ENCODE peak calls at places on chromosomes 2 and 18, in five cellular contexts. J is erythroblast, E is keratinocyte, Y is GM12865, M is AG20443. S is an unnamed sample.

GRCh38 chr18:24112874-24113615 is 25.8 kb upstream of the CABYR start:
- DNase-seq in J (no peak), Y (no peak), E (peak; percentile 19), M (peak; percentile 28), S (no peak)

GRCh38 chr18:31386683-31387082 is 10.1 kb downstream of the DSG4 start:
- DNase-seq in M (no peak), Y (peak; percentile 9), E (no peak), J (no peak), S (no peak)

GRCh38 chr2:17430326-17430725 is 87.9 kb downstream of the RAD51AP2 start:
- DNase-seq in M (no peak), Y (no peak), E (no peak), J (no peak), S (no peak)

GRCh38 chr2:99615247-99615771 is 125.5 kb upstream of the REV1 start:
- DNase-seq in J (no peak), E (no peak), M (no peak), Y (no peak), S (no peak)

GRCh38 chr18:41761329-41762028 is 193.6 kb upstream of the PIK3C3 start:
- DNase-seq in Y (no peak), J (no peak), E (no peak), M (peak; percentile 80), S (no peak)

GRCh38 chr2:7915302-7916200 is 766.3 kb upstream of the ID2 start:
- DNase-seq in E (no peak), Y (no peak), J (no peak), M (peak; percentile 59), S (no peak)

GRCh38 chr2:19352946-19353720 is 5.3 kb downstream of the OSR1 start:
- DNase-seq in Y (no peak), M (no peak), E (no peak), J (no peak), S (peak; percentile 65)

GRCh38 chr2:231469568-231469920 is 5.3 kb upstream of the NCL start:
- DNase-seq in Y (no peak), E (no peak), J (peak; percentile 45), M (no peak), S (no peak)

GRCh38 chr2:233486778-233487552 is 79.6 kb downstream of the USP40 start:
- DNase-seq in M (peak; percentile 75), Y (no peak), J (no peak), E (no peak), S (no peak)

GRCh38 chr2:26540306-26540705 is 62.4 kb upstream of the OTOF start:
- DNase-seq in E (no peak), Y (no peak), M (no peak), J (no peak), S (peak; percentile 14)

GRCh38 chr2:224584111-224584764 is 925 bp downstream of the CUL3 start:
- DNase-seq in Y (peak; percentile 37), E (no peak), J (peak; percentile 77), M (peak; percentile 27), S (peak; percentile 50)